ENCODE peak calls at places on chromosomes 11 and 22, in four cellular contexts. One of them, this sample, is unnamed.

GRCh38 chr22:50027639-50028537 is 15.3 kb upstream of the IL17REL start:
- DNase-seq in SK-N-SH: peak; percentile 84
- DNase-seq in GM13977: no peak
- DNase-seq in adrenal gland: no peak
- DNase-seq in this sample: peak; percentile 76

GRCh38 chr11:9609841-9610240 is 36.4 kb downstream of the WEE1 start:
- DNase-seq in SK-N-SH: no peak
- DNase-seq in GM13977: no peak
- DNase-seq in adrenal gland: no peak
- DNase-seq in this sample: no peak

GRCh38 chr22:45023431-45023830 is 13.6 kb upstream of the PHF21B start:
- DNase-seq in SK-N-SH: no peak
- DNase-seq in GM13977: no peak
- DNase-seq in adrenal gland: no peak
- DNase-seq in this sample: no peak

GRCh38 chr11:122758974-122759373 is 79.3 kb upstream of the CRTAM start:
- DNase-seq in SK-N-SH: no peak
- DNase-seq in GM13977: no peak
- DNase-seq in adrenal gland: no peak
- DNase-seq in this sample: peak; percentile 46

GRCh38 chr11:42066113-42066512 is 606.7 kb upstream of the LRRC4C start:
- DNase-seq in SK-N-SH: no peak
- DNase-seq in GM13977: no peak
- DNase-seq in adrenal gland: no peak
- DNase-seq in this sample: no peak

GRCh38 chr22:25750569-25751173 is 8.7 kb downstream of the MYO18B start:
- DNase-seq in SK-N-SH: no peak
- DNase-seq in GM13977: no peak
- DNase-seq in adrenal gland: no peak
- DNase-seq in this sample: no peak

GRCh38 chr11:133386262-133386661 is 146.0 kb downstream of the OPCML start:
- DNase-seq in SK-N-SH: peak; percentile 56
- DNase-seq in GM13977: no peak
- DNase-seq in adrenal gland: no peak
- DNase-seq in this sample: no peak

GRCh38 chr11:134711563-134711962 is 299.5 kb upstream of the B3GAT1 start:
- DNase-seq in SK-N-SH: no peak
- DNase-seq in GM13977: no peak
- DNase-seq in adrenal gland: no peak
- DNase-seq in this sample: no peak

GRCh38 chr22:31228425-31228824 is 16.3 kb downstream of the LIMK2 start:
- DNase-seq in SK-N-SH: no peak
- DNase-seq in GM13977: no peak
- DNase-seq in adrenal gland: no peak
- DNase-seq in this sample: no peak

GRCh38 chr11:68051191-68052136 is 12.6 kb downstream of the TCIRG1 start:
- DNase-seq in SK-N-SH: peak; percentile 27
- DNase-seq in GM13977: peak; percentile 21
- DNase-seq in adrenal gland: no peak
- DNase-seq in this sample: no peak

GRCh38 chr11:92838655-92839334 is 130.7 kb upstream of the MTNR1B start:
- DNase-seq in SK-N-SH: no peak
- DNase-seq in GM13977: no peak
- DNase-seq in adrenal gland: no peak
- DNase-seq in this sample: no peak

GRCh38 chr11:7893792-7894191 is 37.3 kb downstream of the OR10A6 start:
- DNase-seq in SK-N-SH: no peak
- DNase-seq in GM13977: no peak
- DNase-seq in adrenal gland: no peak
- DNase-seq in this sample: no peak

GRCh38 chr22:41523464-41524221 is 20.6 kb downstream of the POLR3H start:
- DNase-seq in SK-N-SH: peak; percentile 26
- DNase-seq in GM13977: no peak
- DNase-seq in adrenal gland: peak; percentile 75
- DNase-seq in this sample: no peak

GRCh38 chr22:36374603-36375024 is 13.2 kb downstream of the MYH9 start:
- DNase-seq in SK-N-SH: no peak
- DNase-seq in GM13977: no peak
- DNase-seq in adrenal gland: peak; percentile 70
- DNase-seq in this sample: peak; percentile 88

GRCh38 chr11:78715639-78716311 is 141.1 kb upstream of the NARS2 start:
- DNase-seq in SK-N-SH: peak; percentile 72
- DNase-seq in GM13977: peak; percentile 55
- DNase-seq in adrenal gland: peak; percentile 64
- DNase-seq in this sample: peak; percentile 78

GRCh38 chr11:44484211-44484610 is 81.3 kb upstream of the CD82 start:
- DNase-seq in SK-N-SH: peak; percentile 68
- DNase-seq in GM13977: peak; percentile 24
- DNase-seq in adrenal gland: no peak
- DNase-seq in this sample: no peak

GRCh38 chr22:27245056-27245455 is 556.5 kb downstream of the MN1 start:
- DNase-seq in SK-N-SH: no peak
- DNase-seq in GM13977: no peak
- DNase-seq in adrenal gland: no peak
- DNase-seq in this sample: no peak

GRCh38 chr11:70082829-70083228 is 4.7 kb downstream of the ANO1 start:
- DNase-seq in SK-N-SH: no peak
- DNase-seq in GM13977: no peak
- DNase-seq in adrenal gland: no peak
- DNase-seq in this sample: peak; percentile 9

GRCh38 chr11:105829084-105829483 is 193.0 kb downstream of the MSANTD4 start:
- DNase-seq in SK-N-SH: no peak
- DNase-seq in GM13977: peak; percentile 11
- DNase-seq in adrenal gland: no peak
- DNase-seq in this sample: no peak

GRCh38 chr22:42451499-42452145 is 19.4 kb upstream of the NFAM1 start:
- DNase-seq in SK-N-SH: no peak
- DNase-seq in GM13977: no peak
- DNase-seq in adrenal gland: no peak
- DNase-seq in this sample: no peak

GRCh38 chr11:95912902-95913560 is 10.9 kb downstream of the MTMR2 start:
- DNase-seq in SK-N-SH: no peak
- DNase-seq in GM13977: no peak
- DNase-seq in adrenal gland: no peak
- DNase-seq in this sample: no peak

GRCh38 chr22:37197451-37198289 is 9.6 kb upstream of the C1QTNF6 start:
- DNase-seq in SK-N-SH: no peak
- DNase-seq in GM13977: no peak
- DNase-seq in adrenal gland: peak; percentile 97
- DNase-seq in this sample: peak; percentile 39

GRCh38 chr11:24295360-24295759 is 201.5 kb upstream of the LUZP2 start:
- DNase-seq in SK-N-SH: no peak
- DNase-seq in GM13977: no peak
- DNase-seq in adrenal gland: no peak
- DNase-seq in this sample: no peak

GRCh38 chr11:7257744-7258143 is 6.0 kb downstream of the SYT9 start:
- DNase-seq in SK-N-SH: no peak
- DNase-seq in GM13977: no peak
- DNase-seq in adrenal gland: no peak
- DNase-seq in this sample: no peak

GRCh38 chr11:128621491-128622136 is 34.3 kb upstream of the ETS1 start:
- DNase-seq in SK-N-SH: no peak
- DNase-seq in GM13977: no peak
- DNase-seq in adrenal gland: no peak
- DNase-seq in this sample: no peak

GRCh38 chr11:6079463-6079862 is 28.0 kb upstream of the OR56B4 start:
- DNase-seq in SK-N-SH: no peak
- DNase-seq in GM13977: no peak
- DNase-seq in adrenal gland: no peak
- DNase-seq in this sample: no peak

GRCh38 chr11:6083129-6083528 is 24.4 kb upstream of the OR56B4 start:
- DNase-seq in SK-N-SH: no peak
- DNase-seq in GM13977: no peak
- DNase-seq in adrenal gland: no peak
- DNase-seq in this sample: no peak

DNA sequence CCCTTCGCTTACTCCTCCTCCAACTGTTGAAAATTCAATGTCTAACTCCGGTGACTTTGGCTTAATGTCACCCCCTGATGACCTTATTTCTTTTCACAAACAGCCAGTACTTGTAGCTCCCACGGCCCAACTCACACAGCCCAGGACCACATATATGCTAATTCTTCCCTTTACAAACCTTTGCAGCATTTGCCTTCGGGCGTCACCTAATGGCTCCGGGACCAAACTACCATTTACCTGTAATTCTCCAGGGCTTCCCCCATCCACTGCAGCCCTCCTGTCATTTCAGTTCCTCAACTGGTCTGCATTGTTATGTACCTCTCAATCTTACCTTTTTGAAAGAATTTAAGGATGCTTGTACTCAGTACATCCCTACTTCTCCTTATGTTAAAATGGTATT is 29.8 kb upstream of the OR56B4 start:
- DNase-seq in SK-N-SH: no peak
- DNase-seq in GM13977: no peak
- DNase-seq in adrenal gland: no peak
- DNase-seq in this sample: no peak
- TF ChIP-seq CTCF in SK-N-SH: no peak
- TF ChIP-seq CTCF in GM13977: no peak
- TF ChIP-seq CTCF in adrenal gland: no peak
- TF ChIP-seq CTCF in this sample: no peak

GRCh38 chr11:46127150-46127638 is 5.9 kb upstream of the PHF21A start:
- DNase-seq in SK-N-SH: peak; percentile 39
- DNase-seq in GM13977: peak; percentile 53
- DNase-seq in adrenal gland: no peak
- DNase-seq in this sample: peak; percentile 71
- TF ChIP-seq CTCF in SK-N-SH: peak; percentile 33
- TF ChIP-seq CTCF in GM13977: peak; percentile 50
- TF ChIP-seq CTCF in adrenal gland: no peak
- TF ChIP-seq CTCF in this sample: peak; percentile 50

GRCh38 chr11:126137146-126137545 is 74.3 kb downstream of the RPUSD4 start:
- DNase-seq in SK-N-SH: no peak
- DNase-seq in GM13977: no peak
- DNase-seq in adrenal gland: no peak
- DNase-seq in this sample: no peak

GRCh38 chr11:126133902-126134301 is 71.2 kb upstream of the CDON start:
- DNase-seq in SK-N-SH: no peak
- DNase-seq in GM13977: no peak
- DNase-seq in adrenal gland: no peak
- DNase-seq in this sample: no peak

GRCh38 chr11:126135182-126136176 is 72.8 kb upstream of the CDON start:
- DNase-seq in SK-N-SH: no peak
- DNase-seq in GM13977: no peak
- DNase-seq in adrenal gland: no peak
- DNase-seq in this sample: no peak

GRCh38 chr11:126132319-126132718 is 69.7 kb upstream of the CDON start:
- DNase-seq in SK-N-SH: no peak
- DNase-seq in GM13977: no peak
- DNase-seq in adrenal gland: no peak
- DNase-seq in this sample: no peak

DNA sequence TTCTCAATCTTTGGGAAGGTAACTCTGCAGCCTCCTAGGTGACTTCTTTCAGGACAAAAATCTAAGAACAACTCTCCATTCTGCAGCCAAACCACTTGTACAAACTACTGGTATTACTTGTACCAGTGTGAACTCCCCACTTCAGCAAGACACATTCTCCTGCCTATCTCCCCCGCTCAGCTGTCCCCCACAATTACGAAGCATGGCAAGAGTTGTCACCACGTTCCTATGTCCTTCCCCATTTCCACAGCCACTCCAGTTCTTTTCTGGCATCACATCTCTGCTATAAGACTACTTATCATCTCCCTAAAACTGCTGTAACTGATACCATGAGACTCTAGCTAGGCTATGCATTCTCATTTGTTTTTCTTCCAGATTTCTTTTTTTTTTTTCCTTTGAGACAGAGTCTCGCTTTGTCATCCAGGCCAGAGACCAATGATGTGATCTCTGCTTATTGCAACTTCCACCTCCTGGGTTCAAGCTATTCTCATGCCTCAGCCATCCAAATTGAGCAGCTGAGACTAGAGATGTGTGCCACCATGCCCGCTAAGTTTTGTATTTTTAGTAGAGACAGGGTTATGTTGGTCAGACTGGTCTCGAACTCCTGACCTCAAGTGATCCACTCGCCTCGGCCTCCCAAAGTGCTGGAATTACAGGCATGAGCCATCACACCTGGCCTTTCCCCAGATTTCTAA is 71.9 kb upstream of the CDON start:
- DNase-seq in SK-N-SH: no peak
- DNase-seq in GM13977: no peak
- DNase-seq in adrenal gland: no peak
- DNase-seq in this sample: no peak
- TF ChIP-seq CTCF in SK-N-SH: no peak
- TF ChIP-seq CTCF in GM13977: no peak
- TF ChIP-seq CTCF in adrenal gland: no peak
- TF ChIP-seq CTCF in this sample: no peak

DNA sequence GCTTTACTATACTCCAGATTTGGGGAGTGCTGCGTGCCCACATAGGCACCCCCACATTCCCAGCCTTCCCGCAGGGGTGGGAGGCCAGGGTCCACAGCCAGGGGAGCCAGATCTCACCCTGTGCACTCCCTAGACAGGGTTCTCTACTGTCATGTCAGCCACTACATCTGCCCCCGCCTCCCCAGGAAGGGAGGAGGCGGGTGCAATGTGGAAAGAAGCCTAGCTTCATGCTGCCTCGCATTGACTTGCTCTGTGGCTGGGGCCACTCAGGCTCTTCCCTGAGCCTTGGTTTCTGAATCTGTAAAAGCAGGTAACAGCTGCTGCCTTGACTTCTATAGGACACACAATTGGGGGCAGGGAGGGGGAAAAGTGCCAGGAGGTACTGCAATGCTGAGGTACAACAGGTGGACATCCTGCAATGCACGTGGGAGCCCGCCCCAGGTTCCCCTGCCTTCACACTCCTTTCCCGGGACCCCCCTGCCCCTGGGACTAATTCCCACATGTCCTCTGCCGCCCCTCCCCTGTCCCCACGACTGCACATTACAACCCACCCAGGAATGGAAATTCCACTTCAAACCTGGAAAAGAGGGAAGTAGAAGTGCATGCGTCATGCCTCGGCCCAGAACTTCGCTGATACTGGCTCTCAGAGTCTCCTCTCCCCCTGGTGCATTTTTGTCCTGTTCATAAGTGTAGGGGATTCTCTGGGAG is 44.0 kb downstream of the GDPD5 start:
- DNase-seq in SK-N-SH: no peak
- DNase-seq in GM13977: no peak
- DNase-seq in adrenal gland: no peak
- DNase-seq in this sample: no peak
- TF ChIP-seq CTCF in SK-N-SH: no peak
- TF ChIP-seq CTCF in GM13977: no peak
- TF ChIP-seq CTCF in adrenal gland: no peak
- TF ChIP-seq CTCF in this sample: no peak